ENCODE peak calls at places on chromosomes 12 and 14, in ten cellular contexts. V, E, H, F, K, C, L, S, B and N are unnamed samples.

GRCh38 chr14:55500708-55501107 is 60.3 kb upstream of the TBPL2 start:
- DNase-seq in B (no peak), V (no peak), S (no peak), F (no peak), K (no peak), L (no peak), C (no peak), H (no peak), E (no peak), N (no peak)

GRCh38 chr14:52220924-52221802 is 46.3 kb upstream of the PTGDR start:
- DNase-seq in H (no peak), C (no peak), S (no peak), E (no peak), B (no peak), V (peak), F (no peak), K (no peak), L (no peak), N (no peak)

GRCh38 chr12:4133636-4134433 is 139.7 kb upstream of the CCND2 start:
- DNase-seq in V (no peak), H (peak), L (no peak), S (no peak), C (no peak), K (no peak), B (peak), E (no peak), F (no peak), N (no peak)

GRCh38 chr12:125021771-125022170 is 28.3 kb downstream of the BRI3BP start:
- DNase-seq in S (no peak), K (no peak), V (no peak), H (no peak), F (no peak), C (no peak), E (no peak), L (no peak), B (no peak), N (no peak)

GRCh38 chr14:33218030-33218429 is 279.4 kb downstream of the NPAS3 start:
- DNase-seq in C (no peak), E (no peak), F (no peak), S (no peak), V (no peak), B (no peak), K (no peak), H (no peak), L (no peak), N (no peak)

GRCh38 chr14:92959189-92959531 is 36.2 kb downstream of the CHGA start:
- DNase-seq in S (no peak), L (no peak), B (no peak), V (no peak), E (no peak), H (peak), F (no peak), C (peak), K (no peak), N (no peak)

GRCh38 chr12:12996235-12996634 is 3.8 kb downstream of the HEBP1 start:
- DNase-seq in E (no peak), V (no peak), C (no peak), H (no peak), K (no peak), B (no peak), S (no peak), F (no peak), L (no peak), N (no peak)

GRCh38 chr12:132445884-132446471 is 44.0 kb upstream of the FBRSL1 start:
- DNase-seq in F (peak), B (peak), H (peak), S (peak), C (peak), K (peak), L (no peak), V (peak), E (no peak), N (peak)

GRCh38 chr14:50173891-50174290 is 57.5 kb downstream of the SOS2 start:
- DNase-seq in K (no peak), B (no peak), E (no peak), H (no peak), C (no peak), S (no peak), L (no peak), V (no peak), F (no peak), N (no peak)

GRCh38 chr12:112850343-112850742 is 56.4 kb upstream of the OAS1 start:
- DNase-seq in S (no peak), C (no peak), V (no peak), B (no peak), E (no peak), F (no peak), H (no peak), L (no peak), K (no peak), N (no peak)

GRCh38 chr12:53984901-53985357 is at the start of gene HOXC10:
- DNase-seq in E (peak), V (peak), S (peak), K (peak), B (peak), C (peak), L (peak), F (peak), H (peak), N (peak)

DNA sequence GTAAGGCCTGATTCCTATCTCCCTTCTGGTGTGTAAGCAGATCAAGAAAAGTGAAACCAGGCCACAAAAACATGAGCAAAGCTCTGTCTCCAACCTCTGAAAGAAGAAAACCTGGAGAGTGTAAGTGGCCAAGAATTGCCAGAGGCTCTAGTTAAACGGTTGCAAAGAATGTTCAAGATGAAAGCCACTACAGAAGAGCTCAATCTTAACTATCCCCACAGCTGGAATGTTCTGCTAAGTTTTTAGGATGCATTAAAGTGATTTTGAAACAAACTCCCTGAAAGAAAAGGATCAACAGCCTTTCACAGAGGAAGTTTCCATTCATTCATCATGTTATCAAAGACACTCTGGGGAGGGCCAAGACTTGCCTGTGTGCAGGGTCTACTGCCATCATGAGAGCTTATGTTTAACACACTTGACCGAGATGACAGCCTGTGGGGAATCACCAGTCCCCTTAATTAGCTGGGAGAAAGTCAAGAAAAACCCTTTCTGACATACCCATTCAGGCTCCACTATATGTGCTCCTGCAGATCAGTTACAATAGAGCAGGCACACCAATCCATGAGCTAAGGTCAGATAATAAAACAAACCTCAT is 128.0 kb upstream of the OVCH1 start:
- DNase-seq in C (no peak), S (no peak), E (no peak), K (no peak), H (no peak), B (no peak), F (no peak), L (no peak), V (no peak), N (no peak)
- H3K4me3 ChIP-seq in C (no peak), S (no peak), E (no peak), K (no peak), H (no peak), B (no peak), F (no peak), L (no peak), V (no peak), N (no peak)

DNA sequence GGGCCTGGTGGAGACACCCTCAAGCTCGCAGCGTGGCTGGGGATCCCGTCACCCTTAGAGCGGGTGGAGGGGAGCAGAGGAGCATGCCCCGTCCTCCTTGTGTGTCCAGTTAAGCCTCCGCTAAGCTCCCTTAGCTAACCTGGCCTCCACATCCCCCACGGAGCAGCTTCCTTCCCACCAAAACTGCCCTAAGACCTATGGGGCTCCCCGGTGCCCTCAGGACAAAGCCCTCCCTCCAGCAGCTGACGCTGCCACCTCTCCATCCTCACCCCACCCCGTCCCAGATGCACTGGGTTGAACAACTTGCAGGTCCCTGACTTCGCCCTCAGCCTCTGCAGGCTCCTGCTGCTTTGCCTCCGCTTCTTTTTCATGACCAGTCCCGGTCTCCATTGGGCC is 4.0 kb downstream of the AHNAK2 start:
- DNase-seq in H (no peak), F (no peak), B (no peak), E (no peak), C (peak), V (no peak), L (no peak), S (no peak), K (no peak), N (no peak)
- H3K4me3 ChIP-seq in H (no peak), F (peak), B (no peak), E (no peak), C (no peak), V (no peak), L (peak), S (no peak), K (no peak), N (no peak)

DNA sequence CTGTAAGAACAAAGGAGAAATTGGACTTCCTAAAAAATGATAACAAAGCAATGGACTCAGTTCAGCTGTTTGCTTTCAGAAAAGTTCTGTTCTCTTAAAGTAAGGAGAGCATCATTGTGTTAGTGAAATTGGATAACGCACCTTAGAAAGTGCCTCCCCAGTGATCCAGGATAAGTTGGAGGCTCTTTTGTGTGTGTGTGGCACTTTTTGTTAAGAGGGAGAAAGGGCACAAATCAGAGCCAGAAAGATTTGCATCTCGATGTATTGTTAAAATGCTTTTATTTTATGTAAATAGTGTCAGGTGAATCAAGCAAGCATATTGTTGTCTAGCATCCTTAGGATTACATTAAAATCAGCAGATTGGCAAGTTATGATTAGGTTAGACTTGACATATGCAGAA is 2.1 kb downstream of the STK38L start:
- DNase-seq in V (no peak), C (no peak), E (no peak), K (no peak), B (no peak), L (no peak), F (no peak), S (no peak), H (no peak), N (no peak)
- H3K4me3 ChIP-seq in V (no peak), C (no peak), E (peak), K (peak), B (no peak), L (peak), F (no peak), S (no peak), H (peak), N (no peak)

DNA sequence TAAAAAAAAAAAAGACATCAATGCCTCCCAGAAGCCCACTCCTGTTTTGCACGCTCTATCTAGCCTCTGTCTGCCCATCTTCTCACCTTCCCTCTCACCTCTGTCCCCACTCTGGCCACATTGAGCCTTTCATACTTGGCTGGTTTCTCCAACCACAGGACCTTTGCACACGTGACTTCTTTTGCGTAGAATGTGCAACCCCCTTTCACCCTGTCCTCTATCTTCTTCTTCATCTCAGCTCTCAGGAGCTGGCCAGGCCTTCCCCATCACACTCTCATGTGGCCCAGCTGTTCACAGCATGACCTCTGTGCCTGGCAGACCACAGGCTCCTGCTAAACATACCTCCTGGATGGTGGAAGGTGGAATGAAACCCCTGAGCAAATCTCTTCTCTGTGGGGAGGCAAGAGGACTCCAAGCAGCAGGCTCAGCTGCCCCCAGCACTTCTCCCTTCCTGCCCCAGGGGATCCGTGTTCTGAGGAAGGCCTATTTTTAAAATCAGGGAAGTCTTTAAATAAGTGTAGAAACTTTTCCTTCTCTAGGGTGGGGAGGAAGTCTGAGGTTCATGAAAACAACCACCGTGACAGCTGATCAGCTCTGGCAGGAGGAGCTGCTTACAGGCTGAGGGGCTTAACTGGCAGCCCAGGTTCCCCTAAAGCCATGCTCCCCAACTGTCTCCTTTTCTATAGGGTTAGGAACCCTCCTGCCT is 11.6 kb downstream of the HVCN1 start:
- DNase-seq in C (no peak), L (no peak), E (no peak), K (no peak), S (peak), F (no peak), B (peak), H (no peak), V (no peak), N (no peak)
- H3K4me3 ChIP-seq in C (no peak), L (no peak), E (no peak), K (no peak), S (no peak), F (no peak), B (no peak), H (no peak), V (no peak), N (no peak)

GRCh38 chr14:106846218-106846617 is 1319.8 kb downstream of the TMEM121 start:
- DNase-seq in F (no peak), L (no peak), S (no peak), E (no peak), K (no peak), H (no peak), V (no peak), B (no peak), C (no peak), N (no peak)

GRCh38 chr14:106843376-106843775 is 1317.0 kb downstream of the TMEM121 start:
- DNase-seq in V (peak), K (no peak), C (no peak), S (no peak), F (no peak), E (no peak), L (no peak), H (no peak), B (no peak), N (no peak)

GRCh38 chr14:106845286-106846087 is 1319.1 kb downstream of the TMEM121 start:
- DNase-seq in E (no peak), F (peak), C (peak), H (no peak), K (no peak), B (no peak), L (no peak), V (peak), S (peak), N (peak)

GRCh38 chr14:106843951-106844483 is 1317.6 kb downstream of the TMEM121 start:
- DNase-seq in S (peak), K (no peak), E (no peak), B (no peak), H (no peak), C (no peak), F (peak), L (no peak), V (peak), N (no peak)

DNA sequence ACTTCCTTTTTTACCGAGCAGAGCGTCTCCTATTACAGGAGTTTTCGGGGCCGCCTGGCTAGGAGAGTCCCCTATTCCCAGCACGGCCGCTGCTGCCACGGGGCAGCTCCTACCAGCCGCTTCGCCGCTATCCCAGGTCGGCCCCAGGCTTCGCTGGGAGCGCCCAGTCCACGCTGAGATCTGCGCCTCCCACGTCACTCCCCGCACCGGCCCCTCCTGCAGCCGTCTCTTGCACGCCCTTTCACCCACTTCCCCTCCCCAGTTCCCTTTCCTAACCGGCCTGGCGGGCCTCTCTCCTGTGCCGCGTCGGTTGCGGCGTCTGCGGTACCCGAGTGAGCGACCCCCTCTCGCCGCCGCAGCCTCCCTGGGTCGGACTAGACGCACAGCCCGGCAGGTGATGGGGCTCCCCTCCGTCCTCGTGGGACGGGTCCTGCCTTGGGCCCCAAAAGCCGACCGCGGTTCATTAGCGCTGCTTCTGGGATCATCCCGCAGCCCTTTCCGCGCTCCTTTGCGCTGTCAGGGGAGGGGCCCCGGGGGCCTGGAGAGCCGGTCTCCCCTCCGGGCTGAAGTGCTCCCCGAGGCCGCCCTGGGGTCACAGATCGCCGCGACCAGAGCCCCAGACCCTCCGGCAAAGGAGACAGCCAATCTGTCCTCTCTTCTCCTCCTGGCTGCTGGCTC is 1318.4 kb downstream of the TMEM121 start:
- DNase-seq in E (no peak), C (peak), S (peak), H (no peak), V (peak), F (peak), L (no peak), K (no peak), B (peak), N (no peak)
- H3K4me3 ChIP-seq in E (no peak), C (peak), S (no peak), H (no peak), V (peak), F (peak), L (peak), K (peak), B (no peak), N (peak)

DNA sequence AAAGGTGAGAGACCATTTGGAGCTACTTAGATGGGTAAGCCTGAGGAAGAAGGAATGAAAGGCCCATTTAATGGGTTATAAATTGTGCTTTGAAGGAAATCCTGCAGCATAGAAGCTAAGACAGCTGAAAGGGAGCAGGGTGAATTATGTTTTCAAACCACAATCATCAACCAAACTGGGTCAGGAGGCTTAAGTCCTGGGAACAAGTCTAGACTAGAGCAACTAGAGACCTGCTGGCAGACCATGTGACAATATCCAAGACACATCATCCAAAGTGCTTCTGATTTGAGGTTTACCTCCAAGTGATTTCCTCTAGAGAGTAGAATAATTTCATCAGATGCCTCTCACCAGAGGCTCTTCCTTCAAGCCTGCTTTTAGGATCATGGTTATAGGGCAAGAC is 53.7 kb downstream of the MAP3K9 start:
- DNase-seq in V (no peak), B (no peak), K (no peak), E (peak), H (no peak), S (no peak), F (no peak), C (no peak), L (no peak), N (no peak)
- H3K4me3 ChIP-seq in V (no peak), B (no peak), K (no peak), E (no peak), H (no peak), S (no peak), F (no peak), C (no peak), L (no peak), N (no peak)

DNA sequence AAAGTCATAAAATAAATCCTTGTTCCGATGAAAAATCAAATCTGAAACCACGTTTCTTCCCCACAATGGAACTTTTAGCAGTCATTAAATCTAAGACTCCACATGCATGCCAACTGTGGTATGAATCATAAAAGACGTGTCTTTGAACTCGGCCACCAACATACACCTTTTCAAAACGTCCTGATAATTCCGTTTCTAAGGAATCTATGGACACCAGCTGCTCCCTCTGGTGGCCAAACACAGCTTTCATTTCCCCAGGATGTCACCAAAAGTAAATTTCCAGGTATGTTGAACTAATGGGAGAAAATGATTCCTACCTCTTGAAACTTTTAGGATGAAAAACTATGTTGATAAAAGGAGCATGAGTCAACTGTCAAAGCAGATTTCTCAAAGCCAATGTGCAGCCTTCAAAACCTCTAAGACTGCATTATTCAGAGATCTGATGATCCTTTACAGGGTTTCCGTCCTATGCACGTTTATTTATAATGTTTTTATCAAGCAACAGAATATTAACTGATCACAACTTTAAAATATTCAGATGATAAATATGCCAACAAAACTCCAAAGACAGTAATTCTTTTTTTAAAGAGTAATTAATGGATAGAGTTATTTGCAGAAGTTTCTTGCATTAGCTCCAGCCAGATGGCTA is 96.2 kb downstream of the CIT start:
- DNase-seq in K (no peak), H (no peak), L (no peak), B (peak), V (no peak), E (no peak), F (peak), C (peak), S (peak), N (peak)
- H3K4me3 ChIP-seq in K (no peak), H (peak), L (no peak), B (no peak), V (no peak), E (peak), F (no peak), C (no peak), S (no peak), N (no peak)

DNA sequence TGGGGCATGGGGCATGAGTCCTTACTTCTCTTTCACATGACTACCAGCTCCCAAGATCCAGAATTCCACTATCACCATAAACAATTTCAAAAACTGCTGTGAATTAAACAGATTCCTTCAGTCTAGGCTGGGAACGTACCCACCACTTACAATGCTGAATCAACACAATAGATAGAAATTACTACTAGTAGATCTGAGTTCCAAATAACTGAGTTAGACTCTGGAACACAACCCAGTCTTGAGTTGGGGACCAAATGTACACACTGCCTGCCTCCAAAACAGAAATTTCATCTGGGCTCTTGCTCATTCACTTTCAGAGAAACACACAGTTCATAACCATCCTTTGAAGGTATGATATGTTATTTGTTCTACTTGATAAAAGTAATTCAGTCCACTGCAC is 8.9 kb downstream of the CORO1C start:
- DNase-seq in C (no peak), V (no peak), K (no peak), S (no peak), B (no peak), F (no peak), H (no peak), E (no peak), L (no peak), N (no peak)
- H3K4me3 ChIP-seq in C (no peak), V (no peak), K (no peak), S (no peak), B (no peak), F (peak), H (peak), E (no peak), L (no peak), N (no peak)